ENCODE peak calls at places on chromosomes 5 and 9, in seven cellular contexts. U, D, X, K, Z, S and M are unnamed samples.

GRCh38 chr9:7980691-7981289 is 181.2 kb upstream of the DMAC1 start:
- DNase-seq in D (no peak), K (no peak), Z (no peak), S (no peak), X (no peak), U (no peak), M (no peak)

GRCh38 chr5:10663531-10664183 is 97.4 kb downstream of the DAP start:
- DNase-seq in X (no peak), D (no peak), U (no peak), K (no peak), Z (no peak), S (peak), M (no peak)

GRCh38 chr9:125660557-125660956 is 46.5 kb downstream of the MAPKAP1 start:
- DNase-seq in K (no peak), S (no peak), X (no peak), Z (no peak), D (no peak), U (no peak), M (no peak)

GRCh38 chr5:1474875-1475543 is 29.8 kb upstream of the SLC6A3 start:
- DNase-seq in X (no peak), S (no peak), D (no peak), U (no peak), Z (no peak), K (no peak), M (no peak)

GRCh38 chr5:24621809-24622208 is 23.0 kb downstream of the CDH10 start:
- DNase-seq in Z (no peak), S (no peak), X (no peak), D (no peak), K (no peak), U (no peak), M (no peak)

GRCh38 chr5:5069851-5070250 is 70.3 kb upstream of the ADAMTS16 start:
- DNase-seq in S (no peak), X (no peak), K (no peak), U (no peak), Z (no peak), D (no peak), M (no peak)

GRCh38 chr9:100296407-100296806 is 56.3 kb downstream of the TEX10 start:
- DNase-seq in X (no peak), K (no peak), Z (no peak), D (no peak), U (no peak), S (no peak), M (no peak)

GRCh38 chr9:110668528-110669167 is at the start of gene MUSK:
- DNase-seq in Z (no peak), U (no peak), X (no peak), S (no peak), K (no peak), D (no peak), M (no peak)

GRCh38 chr9:107870221-107870620 is 380.7 kb upstream of the KLF4 start:
- DNase-seq in S (no peak), K (no peak), Z (no peak), D (no peak), X (no peak), U (no peak), M (no peak)

GRCh38 chr5:150612905-150613670 is 27.4 kb upstream of the SYNPO start:
- DNase-seq in S (no peak), X (no peak), Z (no peak), K (no peak), U (no peak), D (no peak), M (no peak)

GRCh38 chr5:140312067-140312790 is 9.3 kb upstream of the PFDN1 start:
- DNase-seq in D (no peak), U (no peak), S (no peak), Z (no peak), X (no peak), K (no peak), M (no peak)

GRCh38 chr5:96049398-96050272 is 88.0 kb upstream of the ELL2 start:
- DNase-seq in D (no peak), K (no peak), U (no peak), X (peak), S (no peak), Z (no peak), M (no peak)